ENCODE peak calls at places on chromosome 15, in seven cellular contexts. One of them, this sample, is unnamed.

GRCh38 chr15:57780461-57780860 is 73.9 kb downstream of the POLR2M start:
- DNase-seq in activated T-cell treated with anti-CD3 and anti-CD28 coated beads, Interleukin-2, amount 50 U/mL, for 1 hour: no peak
- DNase-seq in T-helper 2 cell: no peak
- DNase-seq in EL: no peak
- DNase-seq in GM23338: no peak
- DNase-seq in H4: no peak
- DNase-seq in GM19239: no peak
- DNase-seq in this sample: no peak

GRCh38 chr15:68682330-68682729 is 103.5 kb downstream of the CORO2B start:
- DNase-seq in H4: no peak
- DNase-seq in GM23338: peak; percentile 52
- DNase-seq in GM19239: no peak
- DNase-seq in EL: no peak
- DNase-seq in activated T-cell treated with anti-CD3 and anti-CD28 coated beads, Interleukin-2, amount 50 U/mL, for 1 hour: no peak
- DNase-seq in T-helper 2 cell: no peak
- DNase-seq in this sample: peak; percentile 52

GRCh38 chr15:57500256-57500655 is 91.4 kb upstream of the MYZAP start:
- DNase-seq in GM23338: no peak
- DNase-seq in activated T-cell treated with anti-CD3 and anti-CD28 coated beads, Interleukin-2, amount 50 U/mL, for 1 hour: no peak
- DNase-seq in EL: no peak
- DNase-seq in H4: no peak
- DNase-seq in T-helper 2 cell: no peak
- DNase-seq in GM19239: no peak
- DNase-seq in this sample: no peak

GRCh38 chr15:41780727-41781126 is 6.4 kb downstream of the MAPKBP1 start:
- DNase-seq in T-helper 2 cell: no peak
- DNase-seq in H4: no peak
- DNase-seq in GM23338: no peak
- DNase-seq in GM19239: no peak
- DNase-seq in activated T-cell treated with anti-CD3 and anti-CD28 coated beads, Interleukin-2, amount 50 U/mL, for 1 hour: no peak
- DNase-seq in EL: no peak
- DNase-seq in this sample: no peak

GRCh38 chr15:101710806-101711205 is 13.5 kb downstream of the TARS3 start:
- DNase-seq in activated T-cell treated with anti-CD3 and anti-CD28 coated beads, Interleukin-2, amount 50 U/mL, for 1 hour: no peak
- DNase-seq in EL: peak; percentile 81
- DNase-seq in H4: no peak
- DNase-seq in T-helper 2 cell: no peak
- DNase-seq in GM19239: no peak
- DNase-seq in GM23338: peak; percentile 17
- DNase-seq in this sample: no peak

GRCh38 chr15:69825941-69826817 is 271.5 kb downstream of the TLE3 start:
- DNase-seq in GM23338: no peak
- DNase-seq in T-helper 2 cell: no peak
- DNase-seq in GM19239: no peak
- DNase-seq in activated T-cell treated with anti-CD3 and anti-CD28 coated beads, Interleukin-2, amount 50 U/mL, for 1 hour: no peak
- DNase-seq in H4: no peak
- DNase-seq in EL: no peak
- DNase-seq in this sample: no peak

GRCh38 chr15:58066042-58066867 is 744 bp upstream of the ALDH1A2 start:
- DNase-seq in EL: peak; percentile 68
- DNase-seq in GM19239: peak; percentile 36
- DNase-seq in GM23338: peak; percentile 81
- DNase-seq in activated T-cell treated with anti-CD3 and anti-CD28 coated beads, Interleukin-2, amount 50 U/mL, for 1 hour: peak; percentile 53
- DNase-seq in H4: no peak
- DNase-seq in T-helper 2 cell: no peak
- DNase-seq in this sample: peak; percentile 84

GRCh38 chr15:80036067-80036466 is 23.4 kb upstream of the ZFAND6 start:
- DNase-seq in T-helper 2 cell: no peak
- DNase-seq in GM23338: no peak
- DNase-seq in activated T-cell treated with anti-CD3 and anti-CD28 coated beads, Interleukin-2, amount 50 U/mL, for 1 hour: no peak
- DNase-seq in GM19239: no peak
- DNase-seq in H4: no peak
- DNase-seq in EL: no peak
- DNase-seq in this sample: no peak

GRCh38 chr15:80778964-80779657 is at the start of gene CEMIP:
- DNase-seq in GM19239: peak; percentile 38
- DNase-seq in T-helper 2 cell: no peak
- DNase-seq in activated T-cell treated with anti-CD3 and anti-CD28 coated beads, Interleukin-2, amount 50 U/mL, for 1 hour: no peak
- DNase-seq in EL: peak; percentile 77
- DNase-seq in H4: peak; percentile 33
- DNase-seq in GM23338: peak; percentile 90
- DNase-seq in this sample: peak; percentile 92

GRCh38 chr15:58532126-58532525 is 100.3 kb downstream of the LIPC start:
- DNase-seq in GM23338: no peak
- DNase-seq in EL: no peak
- DNase-seq in GM19239: no peak
- DNase-seq in H4: no peak
- DNase-seq in activated T-cell treated with anti-CD3 and anti-CD28 coated beads, Interleukin-2, amount 50 U/mL, for 1 hour: no peak
- DNase-seq in T-helper 2 cell: no peak
- DNase-seq in this sample: no peak

GRCh38 chr15:77589839-77590238 is 42.9 kb downstream of the LINGO1 start:
- DNase-seq in H4: no peak
- DNase-seq in T-helper 2 cell: no peak
- DNase-seq in activated T-cell treated with anti-CD3 and anti-CD28 coated beads, Interleukin-2, amount 50 U/mL, for 1 hour: no peak
- DNase-seq in GM19239: no peak
- DNase-seq in EL: no peak
- DNase-seq in GM23338: no peak
- DNase-seq in this sample: no peak

GRCh38 chr15:63006032-63006878 is 36.3 kb upstream of the TPM1 start:
- DNase-seq in T-helper 2 cell: no peak
- DNase-seq in GM19239: no peak
- DNase-seq in activated T-cell treated with anti-CD3 and anti-CD28 coated beads, Interleukin-2, amount 50 U/mL, for 1 hour: no peak
- DNase-seq in GM23338: no peak
- DNase-seq in H4: no peak
- DNase-seq in EL: no peak
- DNase-seq in this sample: no peak

GRCh38 chr15:57647791-57648130 is 56.1 kb downstream of the MYZAP start:
- DNase-seq in H4: no peak
- DNase-seq in GM19239: no peak
- DNase-seq in activated T-cell treated with anti-CD3 and anti-CD28 coated beads, Interleukin-2, amount 50 U/mL, for 1 hour: no peak
- DNase-seq in T-helper 2 cell: no peak
- DNase-seq in EL: peak; percentile 41
- DNase-seq in GM23338: peak; percentile 18
- DNase-seq in this sample: no peak

GRCh38 chr15:39700301-39700700 is 82.3 kb downstream of the FSIP1 start:
- DNase-seq in GM23338: no peak
- DNase-seq in T-helper 2 cell: no peak
- DNase-seq in EL: no peak
- DNase-seq in activated T-cell treated with anti-CD3 and anti-CD28 coated beads, Interleukin-2, amount 50 U/mL, for 1 hour: no peak
- DNase-seq in H4: no peak
- DNase-seq in GM19239: no peak
- DNase-seq in this sample: no peak

GRCh38 chr15:62832231-62832630 is 210.3 kb upstream of the TPM1 start:
- DNase-seq in EL: no peak
- DNase-seq in activated T-cell treated with anti-CD3 and anti-CD28 coated beads, Interleukin-2, amount 50 U/mL, for 1 hour: no peak
- DNase-seq in H4: no peak
- DNase-seq in GM19239: no peak
- DNase-seq in T-helper 2 cell: no peak
- DNase-seq in GM23338: no peak
- DNase-seq in this sample: no peak

GRCh38 chr15:92365816-92366215 is 27.9 kb upstream of the ST8SIA2 start:
- DNase-seq in T-helper 2 cell: no peak
- DNase-seq in GM23338: no peak
- DNase-seq in GM19239: no peak
- DNase-seq in activated T-cell treated with anti-CD3 and anti-CD28 coated beads, Interleukin-2, amount 50 U/mL, for 1 hour: no peak
- DNase-seq in EL: no peak
- DNase-seq in H4: no peak
- DNase-seq in this sample: no peak

GRCh38 chr15:44676676-44677075 is 13.2 kb upstream of the SPG11 start:
- DNase-seq in H4: no peak
- DNase-seq in T-helper 2 cell: no peak
- DNase-seq in activated T-cell treated with anti-CD3 and anti-CD28 coated beads, Interleukin-2, amount 50 U/mL, for 1 hour: no peak
- DNase-seq in EL: no peak
- DNase-seq in GM19239: no peak
- DNase-seq in GM23338: no peak
- DNase-seq in this sample: no peak

GRCh38 chr15:43511012-43511885 is 6.2 kb upstream of the MAP1A start:
- DNase-seq in GM19239: no peak
- DNase-seq in activated T-cell treated with anti-CD3 and anti-CD28 coated beads, Interleukin-2, amount 50 U/mL, for 1 hour: peak; percentile 35
- DNase-seq in H4: peak; percentile 54
- DNase-seq in T-helper 2 cell: no peak
- DNase-seq in EL: peak; percentile 16
- DNase-seq in GM23338: peak; percentile 70
- DNase-seq in this sample: no peak

This sample was measured in ecto neural progenitor cell.